ENCODE peak calls at places on chromosomes 3 and 15, in seven cellular contexts. Z is lung, W is A549, T is A673, S is right atrium auricular region, Q is SK-N-SH, B is colonic mucosa. N is an unnamed sample.

GRCh38 chr3:188531210-188531609 is 377.3 kb downstream of the LPP start:
- DNase-seq in Z (no peak), W (no peak), T (peak), S (no peak), Q (no peak), B (no peak), N (no peak)

GRCh38 chr3:104438761-104439160 is 927.9 kb upstream of the ALCAM start:
- DNase-seq in Z (no peak), W (no peak), T (no peak), S (no peak), Q (no peak), B (no peak), N (no peak)

GRCh38 chr3:158863247-158863646 is 61.4 kb downstream of the MFSD1 start:
- DNase-seq in Z (no peak), W (no peak), T (no peak), S (no peak), Q (no peak), B (no peak), N (no peak)

GRCh38 chr15:40957581-40958051 is 4.3 kb downstream of the CHAC1 start:
- DNase-seq in Z (no peak), W (no peak), T (peak), S (no peak), Q (peak), B (peak), N (no peak)

GRCh38 chr3:10774129-10774670 is 41.8 kb upstream of the SLC6A11 start:
- DNase-seq in Z (no peak), W (no peak), T (no peak), S (peak), Q (no peak), B (peak), N (no peak)

GRCh38 chr3:73808862-73809509 is 184.2 kb upstream of the PDZRN3 start:
- DNase-seq in Z (no peak), W (no peak), T (no peak), S (no peak), Q (no peak), B (no peak), N (no peak)

GRCh38 chr3:170469151-170470062 is 50.7 kb downstream of the CLDN11 start:
- DNase-seq in Z (no peak), W (no peak), T (peak), S (no peak), Q (peak), B (no peak), N (no peak)

GRCh38 chr3:16462679-16463078 is 50.8 kb downstream of the RFTN1 start:
- DNase-seq in Z (no peak), W (no peak), T (no peak), S (no peak), Q (no peak), B (no peak), N (no peak)

GRCh38 chr3:114886945-114887344 is 260.1 kb downstream of the ZBTB20 start:
- DNase-seq in Z (no peak), W (no peak), T (no peak), S (no peak), Q (no peak), B (no peak), N (no peak)

GRCh38 chr15:68106656-68107055 is 52.5 kb downstream of the PIAS1 start:
- DNase-seq in Z (no peak), W (no peak), T (peak), S (no peak), Q (no peak), B (no peak), N (no peak)

GRCh38 chr15:74338676-74339075 is 28.8 kb downstream of the CYP11A1 start:
- DNase-seq in Z (no peak), W (no peak), T (no peak), S (no peak), Q (no peak), B (no peak), N (no peak)

GRCh38 chr3:40841570-40842109 is 316.9 kb downstream of the ZNF621 start:
- DNase-seq in Z (no peak), W (no peak), T (no peak), S (no peak), Q (no peak), B (no peak), N (no peak)

GRCh38 chr3:76753599-76753998 is 286.3 kb upstream of the ROBO2 start:
- DNase-seq in Z (no peak), W (no peak), T (peak), S (no peak), Q (no peak), B (no peak), N (peak)

GRCh38 chr3:77460326-77460725 is 420.4 kb downstream of the ROBO2 start:
- DNase-seq in Z (no peak), W (no peak), T (peak), S (no peak), Q (no peak), B (no peak), N (no peak)

GRCh38 chr15:80419546-80419945 is 15.4 kb downstream of the ARNT2 start:
- DNase-seq in Z (no peak), W (no peak), T (no peak), S (no peak), Q (no peak), B (no peak), N (no peak)

GRCh38 chr3:151859905-151860304 is 13.5 kb upstream of the SUCNR1 start:
- DNase-seq in Z (no peak), W (no peak), T (no peak), S (no peak), Q (no peak), B (no peak), N (no peak)

GRCh38 chr15:98582900-98583554 is 65.3 kb upstream of the IGF1R start:
- DNase-seq in Z (no peak), W (no peak), T (no peak), S (no peak), Q (no peak), B (no peak), N (no peak)

GRCh38 chr15:33934896-33935295 is 33.4 kb upstream of the CHRM5 start:
- DNase-seq in Z (no peak), W (no peak), T (no peak), S (no peak), Q (no peak), B (no peak), N (no peak)

GRCh38 chr3:71006810-71007785 is 576.4 kb downstream of the FOXP1 start:
- DNase-seq in Z (no peak), W (peak), T (peak), S (no peak), Q (no peak), B (no peak), N (peak)

GRCh38 chr3:71008350-71008923 is 575.1 kb downstream of the FOXP1 start:
- DNase-seq in Z (no peak), W (no peak), T (no peak), S (no peak), Q (no peak), B (no peak), N (no peak)

GRCh38 chr3:71012971-71013370 is 570.6 kb downstream of the FOXP1 start:
- DNase-seq in Z (no peak), W (no peak), T (no peak), S (no peak), Q (no peak), B (no peak), N (no peak)

GRCh38 chr3:71011565-71012287 is 571.8 kb downstream of the FOXP1 start:
- DNase-seq in Z (no peak), W (no peak), T (no peak), S (no peak), Q (no peak), B (no peak), N (no peak)

GRCh38 chr3:71010731-71011455 is 572.6 kb downstream of the FOXP1 start:
- DNase-seq in Z (no peak), W (no peak), T (no peak), S (no peak), Q (no peak), B (no peak), N (peak)
- H3K27ac ChIP-seq in Z (peak), W (no peak), T (no peak), S (no peak), Q (no peak), B (no peak), N (peak)

GRCh38 chr3:101701696-101702634 is 15.4 kb upstream of the RPL24 start:
- DNase-seq in Z (no peak), W (no peak), T (no peak), S (no peak), Q (no peak), B (no peak), N (peak)

GRCh38 chr3:101702726-101703125 is 16.2 kb upstream of the RPL24 start:
- DNase-seq in Z (no peak), W (no peak), T (no peak), S (no peak), Q (no peak), B (no peak), N (no peak)

DNA sequence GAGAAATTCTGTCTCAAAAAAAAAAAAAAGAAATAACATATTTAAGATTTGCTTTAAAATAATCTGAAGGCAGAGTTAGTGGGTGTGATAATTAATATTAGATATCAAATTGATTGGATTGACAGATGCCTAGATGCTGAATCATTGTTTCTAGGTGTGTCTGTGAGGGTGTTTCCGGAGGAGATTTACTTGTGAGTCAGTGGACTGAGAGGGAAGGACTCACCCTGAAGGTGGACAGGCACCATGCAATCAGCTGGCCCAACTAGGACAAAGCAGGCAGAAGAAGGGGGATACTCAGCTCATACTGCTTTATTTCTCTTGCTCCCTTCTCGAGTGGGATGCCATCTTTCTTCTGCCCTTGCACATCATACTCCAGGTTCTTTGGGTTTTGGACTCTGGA is 16.7 kb upstream of the RPL24 start:
- DNase-seq in Z (no peak), W (no peak), T (no peak), S (no peak), Q (no peak), B (no peak), N (peak)
- H3K27ac ChIP-seq in Z (peak), W (no peak), T (no peak), S (no peak), Q (no peak), B (no peak), N (no peak)

GRCh38 chr3:13190376-13190762 is 117.1 kb upstream of the IQSEC1 start:
- DNase-seq in Z (no peak), W (no peak), T (no peak), S (no peak), Q (no peak), B (no peak), N (no peak)
- H3K27ac ChIP-seq in Z (no peak), W (no peak), T (no peak), S (no peak), Q (no peak), B (no peak), N (no peak)

DNA sequence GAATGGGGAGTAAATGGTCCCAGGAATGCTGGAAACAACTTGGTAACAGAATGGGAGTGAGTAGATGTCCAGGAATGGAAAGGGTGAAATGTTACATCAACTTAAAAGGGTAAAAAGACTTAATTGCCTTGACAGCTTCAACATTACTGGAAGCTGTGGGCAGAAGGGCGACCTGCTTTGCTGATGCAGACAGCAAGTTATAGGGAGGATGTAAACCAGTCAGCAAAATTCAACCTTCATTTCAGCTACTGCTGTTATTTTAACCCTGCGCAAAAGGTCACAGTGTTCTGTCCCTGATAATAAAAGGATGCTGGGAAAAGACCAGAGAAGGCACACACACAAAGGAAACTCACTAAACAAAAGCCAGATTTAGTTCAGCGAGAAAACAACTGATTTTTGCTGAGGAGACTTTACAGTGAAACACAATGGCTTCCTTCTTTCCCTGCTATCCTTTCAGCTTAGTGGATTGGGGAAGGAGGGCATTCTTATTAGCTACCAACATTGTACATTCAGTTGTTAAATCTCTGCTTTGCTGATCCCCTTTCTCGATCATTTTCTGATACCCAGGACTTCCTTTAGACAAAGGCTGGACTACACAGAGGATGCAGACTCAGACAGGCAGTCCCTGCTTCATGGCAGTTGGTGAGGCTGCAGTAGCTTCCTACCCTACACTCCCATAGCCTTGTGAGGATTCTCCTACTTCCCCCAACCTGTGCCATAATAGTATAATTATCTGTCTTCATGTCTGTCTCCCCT is 62.0 kb downstream of the P3H2 start:
- DNase-seq in Z (no peak), W (no peak), T (no peak), S (no peak), Q (no peak), B (no peak), N (no peak)
- H3K27ac ChIP-seq in Z (no peak), W (peak), T (no peak), S (no peak), Q (no peak), B (no peak), N (no peak)

GRCh38 chr15:39582977-39583585 is 2.2 kb downstream of the THBS1 start:
- DNase-seq in Z (no peak), W (no peak), T (no peak), S (no peak), Q (no peak), B (no peak), N (no peak)

GRCh38 chr15:39580630-39581500 is at the start of gene THBS1:
- DNase-seq in Z (peak), W (peak), T (peak), S (peak), Q (peak), B (peak), N (no peak)

GRCh38 chr15:39580117-39580629 is 706 bp upstream of the THBS1 start:
- DNase-seq in Z (peak), W (peak), T (peak), S (peak), Q (peak), B (peak), N (peak)

GRCh38 chr15:39582286-39582976 is 1.6 kb downstream of the THBS1 start:
- DNase-seq in Z (no peak), W (no peak), T (no peak), S (no peak), Q (no peak), B (peak), N (no peak)

GRCh38 chr15:39581501-39582285 is 814 bp downstream of the THBS1 start:
- DNase-seq in Z (peak), W (peak), T (no peak), S (no peak), Q (peak), B (peak), N (no peak)
- H3K27ac ChIP-seq in Z (peak), W (peak), T (no peak), S (peak), Q (no peak), B (peak), N (no peak)

GRCh38 chr3:184825456-184825855 is 13.5 kb downstream of the VPS8 start:
- DNase-seq in Z (no peak), W (no peak), T (no peak), S (no peak), Q (no peak), B (peak), N (no peak)

GRCh38 chr3:184821034-184821433 is 9.1 kb downstream of the VPS8 start:
- DNase-seq in Z (no peak), W (no peak), T (no peak), S (no peak), Q (no peak), B (no peak), N (no peak)

GRCh38 chr3:184822654-184823053 is 10.7 kb downstream of the VPS8 start:
- DNase-seq in Z (no peak), W (no peak), T (no peak), S (no peak), Q (no peak), B (no peak), N (no peak)

GRCh38 chr3:184820525-184820924 is 8.6 kb downstream of the VPS8 start:
- DNase-seq in Z (no peak), W (no peak), T (no peak), S (no peak), Q (no peak), B (no peak), N (no peak)

GRCh38 chr3:184822081-184822480 is 10.1 kb downstream of the VPS8 start:
- DNase-seq in Z (no peak), W (no peak), T (no peak), S (no peak), Q (no peak), B (no peak), N (no peak)
- H3K27ac ChIP-seq in Z (no peak), W (no peak), T (no peak), S (no peak), Q (no peak), B (no peak), N (no peak)

DNA sequence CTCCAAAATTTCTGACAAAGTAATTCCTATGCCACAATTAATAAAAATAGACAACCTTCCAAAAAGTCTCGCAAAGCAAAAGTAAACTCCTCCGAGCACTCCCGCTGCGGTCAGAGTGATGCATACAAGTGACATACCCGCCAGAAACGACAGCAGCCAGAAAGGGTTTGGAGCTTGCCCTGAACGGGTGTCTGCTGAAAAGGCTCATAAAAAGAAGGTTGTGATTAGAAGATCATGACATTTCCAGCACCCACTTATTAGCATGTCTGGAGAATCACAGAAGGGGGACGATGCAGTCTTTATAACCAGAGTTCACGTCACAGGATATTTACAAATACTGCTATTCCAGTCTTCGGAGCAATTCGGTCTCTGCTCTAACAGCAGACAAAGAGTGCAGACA is 59.1 kb upstream of the FRMD4B start:
- DNase-seq in Z (no peak), W (no peak), T (no peak), S (no peak), Q (no peak), B (no peak), N (no peak)
- H3K27ac ChIP-seq in Z (peak), W (no peak), T (no peak), S (peak), Q (no peak), B (no peak), N (no peak)

DNA sequence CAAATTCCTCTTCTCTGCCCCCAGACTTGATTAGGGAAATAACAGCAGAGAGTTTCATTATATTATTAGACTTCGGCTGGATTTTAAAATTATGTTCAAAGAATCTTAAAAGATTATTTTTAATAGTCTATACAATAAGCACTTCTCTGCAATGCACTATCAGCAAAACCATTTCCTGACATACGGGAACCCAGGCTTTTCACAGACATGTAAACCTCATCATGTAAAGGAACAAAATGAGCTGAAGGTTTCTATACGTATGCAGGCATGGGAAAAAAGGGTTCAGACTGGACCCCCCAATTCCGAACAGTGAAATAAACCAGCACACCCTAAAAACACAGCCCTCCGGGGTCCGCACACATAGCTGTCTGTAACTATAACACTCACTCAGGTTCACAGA is 77.5 kb upstream of the LMOD3 start:
- DNase-seq in Z (no peak), W (no peak), T (no peak), S (no peak), Q (no peak), B (no peak), N (no peak)
- H3K27ac ChIP-seq in Z (no peak), W (peak), T (no peak), S (peak), Q (no peak), B (peak), N (no peak)

GRCh38 chr3:150041877-150042276 is 71.2 kb upstream of the PFN2 start:
- DNase-seq in Z (no peak), W (no peak), T (no peak), S (no peak), Q (no peak), B (no peak), N (no peak)

GRCh38 chr3:150035910-150036661 is 65.4 kb upstream of the PFN2 start:
- DNase-seq in Z (peak), W (no peak), T (no peak), S (no peak), Q (no peak), B (no peak), N (no peak)

GRCh38 chr3:150036780-150037179 is 66.1 kb upstream of the PFN2 start:
- DNase-seq in Z (no peak), W (no peak), T (no peak), S (no peak), Q (no peak), B (no peak), N (no peak)

GRCh38 chr3:150040097-150040496 is 69.4 kb upstream of the PFN2 start:
- DNase-seq in Z (no peak), W (no peak), T (no peak), S (no peak), Q (no peak), B (no peak), N (no peak)

DNA sequence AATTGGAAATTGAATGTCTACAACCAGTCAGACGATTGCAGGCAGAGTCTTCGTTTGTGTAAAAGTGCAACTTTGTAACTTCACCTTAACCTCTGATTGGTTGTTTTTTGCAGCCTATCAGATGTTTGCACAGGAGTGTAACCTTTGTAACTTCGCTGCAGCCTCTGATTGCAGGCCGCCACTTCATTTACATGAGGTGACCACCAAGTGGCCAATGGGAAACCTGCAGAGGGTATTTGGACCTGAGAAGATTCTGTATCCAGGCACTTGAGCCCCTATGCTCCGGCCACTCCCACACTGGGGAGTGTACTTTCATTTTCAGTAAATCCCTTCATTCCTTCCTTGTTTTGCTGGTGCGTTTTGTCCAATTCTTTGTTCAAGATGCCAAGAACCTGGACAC is 68.1 kb upstream of the PFN2 start:
- DNase-seq in Z (no peak), W (no peak), T (no peak), S (no peak), Q (no peak), B (no peak), N (no peak)
- H3K27ac ChIP-seq in Z (no peak), W (no peak), T (no peak), S (no peak), Q (no peak), B (no peak), N (no peak)